ENCODE peak calls at places on chromosomes 5 and 9, in eight cellular contexts. V is NCI-H510A treated with DMSO at 0.1 percent for 48 hours; Z is nucleus accumbens; E is activated CD4-positive, CD25-positive, alpha-beta regulatory T cell treated with anti-CD3 and anti-CD28 coated beads, Interleukin-2, amount 50 U/mL, for 72 hours; F is CD4-positive, alpha-beta T cell; M is stimulated activated CD4-positive, alpha-beta T cell treated with anti-CD3 and anti-CD28 coated beads, TNF-alpha, amount 100 ng/mL, for 4 hours; X is HuH-7.5; U is choroid plexus epithelial cell. W is an unnamed sample.
A peak's percentile ranks its signal among the peaks of the same experiment; 100 is the strongest.

GRCh38 chr5:31416547-31416946 is 115.3 kb downstream of the DROSHA start:
- DNase-seq in U (no peak), X (no peak), F (no peak), E (no peak), V (no peak), M (no peak), Z (no peak), W (no peak)

GRCh38 chr5:33792559-33792958 is 99.2 kb downstream of the ADAMTS12 start:
- DNase-seq in E (no peak), U (no peak), M (no peak), Z (no peak), F (no peak), X (no peak), V (no peak), W (no peak)

GRCh38 chr5:61200582-61201155 is 38.4 kb upstream of the SMIM15 start:
- DNase-seq in M (no peak), U (no peak), V (no peak), E (no peak), Z (no peak), F (no peak), X (no peak), W (no peak)

GRCh38 chr9:96660693-96661248 is 5.7 kb upstream of the PRXL2C start:
- DNase-seq in Z (no peak), F (no peak), X (no peak), E (no peak), M (no peak), V (no peak), U (no peak), W (no peak)

GRCh38 chr9:118644066-118644465 is 725.2 kb downstream of the BRINP1 start:
- DNase-seq in X (no peak), U (no peak), E (no peak), F (no peak), M (no peak), V (no peak), Z (no peak), W (peak; percentile 49)

GRCh38 chr5:72234265-72234700 is 85.8 kb downstream of the MRPS27 start:
- DNase-seq in V (no peak), X (no peak), U (peak; percentile 77), M (no peak), F (no peak), Z (no peak), E (no peak), W (peak; percentile 69)

GRCh38 chr5:71924980-71925379 is 182.3 kb upstream of the MAP1B start:
- DNase-seq in E (no peak), X (no peak), Z (no peak), F (no peak), M (no peak), U (peak; percentile 75), V (peak; percentile 53), W (peak; percentile 64)

GRCh38 chr9:121985792-121986494 is 107.2 kb downstream of the TTLL11 start:
- DNase-seq in V (no peak), E (no peak), X (no peak), U (no peak), F (no peak), Z (peak; percentile 42), M (no peak), W (no peak)

GRCh38 chr9:18122156-18122555 is 351.8 kb upstream of the ADAMTSL1 start:
- DNase-seq in V (no peak), Z (no peak), E (no peak), F (no peak), M (no peak), U (peak; percentile 34), X (no peak), W (no peak)

GRCh38 chr9:97315550-97315949 is 8.1 kb downstream of the CCDC180 start:
- DNase-seq in X (no peak), U (peak; percentile 65), M (no peak), Z (no peak), E (no peak), V (no peak), F (no peak), W (peak; percentile 60)

GRCh38 chr9:35650341-35651158 is at the start of gene SIT1:
- DNase-seq in X (no peak), Z (no peak), E (no peak), V (peak; percentile 39), M (no peak), U (no peak), F (peak; percentile 39), W (no peak)

GRCh38 chr5:141788296-141788980 is 89.8 kb downstream of the PCDH1 start:
- DNase-seq in V (no peak), U (no peak), Z (peak; percentile 20), F (no peak), M (no peak), E (no peak), X (no peak), W (no peak)

GRCh38 chr9:124720429-124721108 is 50.5 kb downstream of the NR6A1 start:
- DNase-seq in M (no peak), U (no peak), V (no peak), X (no peak), Z (no peak), E (no peak), F (no peak), W (no peak)

GRCh38 chr5:163917741-163918140 is 412.3 kb downstream of the MAT2B start:
- DNase-seq in M (no peak), X (no peak), Z (no peak), U (peak; percentile 19), E (no peak), V (no peak), F (no peak), W (peak; percentile 78)

GRCh38 chr5:146910239-146910638 is 31.7 kb upstream of the PPP2R2B start:
- DNase-seq in X (no peak), E (no peak), U (no peak), F (no peak), M (no peak), Z (no peak), V (no peak), W (no peak)

GRCh38 chr5:37918420-37918819 is 78.6 kb upstream of the GDNF start:
- DNase-seq in Z (no peak), U (peak; percentile 12), E (no peak), X (no peak), F (no peak), V (no peak), M (no peak), W (peak; percentile 40)

GRCh38 chr5:14452685-14453084 is 128.9 kb upstream of the OTULINL start:
- DNase-seq in Z (no peak), V (no peak), F (no peak), M (no peak), U (peak; percentile 58), X (no peak), E (no peak), W (no peak)

GRCh38 chr5:137128012-137128411 is 371.1 kb downstream of the SPOCK1 start:
- DNase-seq in M (no peak), V (no peak), X (no peak), F (no peak), E (no peak), U (no peak), Z (no peak), W (no peak)

GRCh38 chr9:88388886-88389617 is 808 bp downstream of the SPIN1 start:
- DNase-seq in E (peak; percentile 53), Z (peak; percentile 44), V (peak; percentile 62), F (peak; percentile 24), U (peak; percentile 70), M (peak; percentile 17), X (peak; percentile 65), W (peak; percentile 74)

GRCh38 chr5:111781200-111781599 is 24.2 kb upstream of the NREP start:
- DNase-seq in E (no peak), M (no peak), F (no peak), Z (peak; percentile 2), U (peak; percentile 44), X (no peak), V (no peak), W (peak; percentile 79)

GRCh38 chr9:115093550-115093949 is 24.4 kb downstream of the TNC start:
- DNase-seq in E (no peak), Z (no peak), F (no peak), X (no peak), M (no peak), V (no peak), U (no peak), W (no peak)

GRCh38 chr9:113928269-113928668 is 52.2 kb downstream of the ZNF618 start:
- DNase-seq in F (no peak), M (no peak), Z (no peak), X (no peak), V (no peak), E (no peak), U (no peak), W (peak; percentile 32)

GRCh38 chr9:133727277-133727875 is 10.8 kb downstream of the SARDH start:
- DNase-seq in X (no peak), U (no peak), M (no peak), V (no peak), E (no peak), Z (no peak), F (no peak), W (no peak)

GRCh38 chr5:132267931-132268501 is 10.5 kb downstream of the PDLIM4 start:
- DNase-seq in M (no peak), F (no peak), V (no peak), Z (peak; percentile 34), U (no peak), E (no peak), X (no peak), W (no peak)

GRCh38 chr9:88313364-88314220 is 74.7 kb upstream of the SPIN1 start:
- DNase-seq in E (no peak), X (no peak), M (peak; percentile 34), F (peak; percentile 6), Z (peak; percentile 18), U (no peak), V (no peak), W (no peak)

GRCh38 chr5:87154191-87154590 is 113.5 kb upstream of the RASA1 start:
- DNase-seq in E (no peak), M (no peak), X (no peak), U (no peak), F (no peak), V (no peak), Z (no peak), W (no peak)

GRCh38 chr5:160423025-160423554 is 1.4 kb downstream of the PTTG1 start:
- DNase-seq in Z (no peak), F (no peak), M (no peak), V (peak; percentile 52), X (no peak), E (no peak), U (no peak), W (no peak)

GRCh38 chr5:174583071-174583470 is 141.3 kb upstream of the MSX2 start:
- DNase-seq in V (no peak), E (no peak), X (no peak), U (no peak), M (no peak), F (no peak), Z (no peak), W (no peak)

GRCh38 chr9:118643118-118643517 is 726.1 kb downstream of the BRINP1 start:
- DNase-seq in V (no peak), Z (no peak), F (no peak), M (no peak), X (no peak), U (peak; percentile 30), E (no peak), W (peak; percentile 86)

GRCh38 chr5:176690911-176691310 is 43.6 kb downstream of the TSPAN17 start:
- DNase-seq in U (no peak), M (no peak), E (no peak), F (no peak), X (no peak), Z (no peak), V (no peak), W (no peak)

GRCh38 chr5:94361832-94362754 is 256.3 kb downstream of the KIAA0825 start:
- DNase-seq in F (no peak), M (no peak), U (no peak), Z (no peak), X (no peak), E (no peak), V (peak; percentile 48), W (no peak)

GRCh38 chr9:86752727-86753126 is 194.6 kb downstream of the GAS1 start:
- DNase-seq in F (no peak), X (no peak), U (no peak), Z (no peak), E (no peak), V (no peak), M (no peak), W (no peak)

GRCh38 chr9:8879284-8879683 is 1079.7 kb upstream of the DMAC1 start:
- DNase-seq in Z (no peak), E (no peak), M (no peak), X (no peak), F (no peak), U (no peak), V (no peak), W (no peak)

GRCh38 chr5:73638344-73639095 is 12.5 kb downstream of the ARHGEF28 start:
- DNase-seq in V (no peak), F (no peak), X (no peak), Z (no peak), M (no peak), E (no peak), U (peak; percentile 92), W (peak; percentile 73)

W was measured in amniotic epithelial cell.